ENCODE peak calls at places on chromosomes 4 and X, in ten cellular contexts. D is activated T-cell treated with anti-CD3 and anti-CD28 coated beads for 1 hour; J is psoas muscle; K is left colon; B is neural progenitor cell; R is activated CD8-positive, alpha-beta T cell treated with anti-CD3 and anti-CD28 coated beads for 36 hours; M is choroid plexus epithelial cell; U is fibroblast of mammary gland; P is right atrium auricular region; T is COR-L47. I is an unnamed sample.
A peak's percentile ranks its signal among the peaks of the same experiment; 100 is the strongest.

GRCh38 chr4:158450741-158451140 is 70.9 kb upstream of the RXFP1 start:
- DNase-seq in D (no peak), J (no peak), K (no peak), B (no peak), R (no peak), M (no peak), U (peak; percentile 67), P (no peak), T (no peak), I (no peak)

GRCh38 chr4:153222790-153223417 is 18.7 kb downstream of the TRIM2 start:
- DNase-seq in D (peak; percentile 8), J (peak; percentile 85), K (peak; percentile 62), B (peak; percentile 70), R (peak; percentile 41), M (peak; percentile 48), U (peak; percentile 31), P (no peak), T (no peak), I (peak; percentile 48)

GRCh38 chr4:1588306-1588705 is 95.8 kb downstream of the FAM53A start:
- DNase-seq in D (no peak), J (peak; percentile 17), K (no peak), B (no peak), R (no peak), M (no peak), U (no peak), P (no peak), T (no peak), I (no peak)

GRCh38 chrX:75547783-75548182 is 24.9 kb upstream of the ZDHHC15 start:
- DNase-seq in D (no peak), J (peak; percentile 52), K (peak; percentile 20), B (no peak), R (no peak), M (peak; percentile 1), U (no peak), P (peak; percentile 60), T (no peak), I (peak; percentile 58)

GRCh38 chr4:98284640-98285046 is 23.5 kb downstream of the RAP1GDS1 start:
- DNase-seq in D (no peak), J (no peak), K (no peak), B (peak; percentile 59), R (no peak), M (no peak), U (peak; percentile 32), P (no peak), T (no peak), I (no peak)

GRCh38 chrX:49282647-49283011 is 13.0 kb downstream of the PPP1R3F start:
- DNase-seq in D (no peak), J (no peak), K (no peak), B (peak; percentile 58), R (no peak), M (peak; percentile 43), U (peak; percentile 48), P (no peak), T (no peak), I (no peak)

GRCh38 chr4:120769227-120769626 is 153.3 kb downstream of the PRDM5 start:
- DNase-seq in D (no peak), J (no peak), K (no peak), B (peak; percentile 34), R (no peak), M (peak; percentile 97), U (peak; percentile 75), P (no peak), T (no peak), I (no peak)

GRCh38 chrX:8868906-8869305 is 67.7 kb upstream of the FAM9A start:
- DNase-seq in D (no peak), J (no peak), K (no peak), B (no peak), R (no peak), M (peak; percentile 56), U (peak; percentile 50), P (no peak), T (no peak), I (no peak)

GRCh38 chr4:41644288-41644914 is 104.1 kb downstream of the PHOX2B start:
- DNase-seq in D (no peak), J (peak; percentile 88), K (peak; percentile 82), B (peak; percentile 92), R (peak; percentile 42), M (peak; percentile 61), U (peak; percentile 8), P (peak; percentile 81), T (peak; percentile 55), I (peak; percentile 65)

GRCh38 chr4:25913851-25914669 is at the start of gene SMIM20:
- DNase-seq in D (peak; percentile 88), J (peak; percentile 97), K (peak; percentile 93), B (peak; percentile 95), R (peak; percentile 92), M (peak; percentile 93), U (peak; percentile 85), P (peak; percentile 91), T (peak; percentile 75), I (peak; percentile 95)

GRCh38 chrX:40700640-40701342 is 34.6 kb downstream of the MED14 start:
- DNase-seq in D (no peak), J (no peak), K (no peak), B (no peak), R (no peak), M (no peak), U (no peak), P (no peak), T (no peak), I (no peak)

GRCh38 chr4:85478576-85478975 is 3.6 kb downstream of the ARHGAP24 start:
- DNase-seq in D (no peak), J (no peak), K (no peak), B (no peak), R (no peak), M (peak; percentile 40), U (peak; percentile 80), P (no peak), T (no peak), I (no peak)

GRCh38 chr4:127240721-127241120 is 392.0 kb upstream of the INTU start:
- DNase-seq in D (no peak), J (no peak), K (no peak), B (no peak), R (no peak), M (no peak), U (peak; percentile 61), P (no peak), T (no peak), I (no peak)

GRCh38 chr4:26323807-26324206 is 3.0 kb downstream of the RBPJ start:
- DNase-seq in D (no peak), J (no peak), K (no peak), B (no peak), R (no peak), M (peak; percentile 68), U (peak; percentile 76), P (no peak), T (no peak), I (no peak)

GRCh38 chr4:40214661-40215418 is 18.0 kb downstream of the RHOH start:
- DNase-seq in D (no peak), J (no peak), K (no peak), B (no peak), R (peak; percentile 7), M (no peak), U (no peak), P (no peak), T (no peak), I (no peak)

GRCh38 chr4:48329976-48330375 is 11.4 kb upstream of the SLAIN2 start:
- DNase-seq in D (no peak), J (no peak), K (no peak), B (no peak), R (no peak), M (peak; percentile 91), U (peak; percentile 88), P (no peak), T (no peak), I (no peak)

GRCh38 chr4:34261799-34262314 is 1982.5 kb downstream of the ARAP2 start:
- DNase-seq in D (no peak), J (no peak), K (no peak), B (peak; percentile 18), R (no peak), M (no peak), U (no peak), P (no peak), T (no peak), I (no peak)

GRCh38 chr4:14254806-14255445 is 627.4 kb upstream of the BOD1L1 start:
- DNase-seq in D (no peak), J (no peak), K (no peak), B (no peak), R (no peak), M (no peak), U (no peak), P (no peak), T (no peak), I (no peak)

GRCh38 chr4:156553659-156554058 is 417.9 kb downstream of the PDGFC start:
- DNase-seq in D (no peak), J (no peak), K (no peak), B (no peak), R (no peak), M (no peak), U (no peak), P (no peak), T (no peak), I (no peak)

GRCh38 chrX:3263681-3264126 is 82.7 kb downstream of the MXRA5 start:
- DNase-seq in D (no peak), J (no peak), K (no peak), B (no peak), R (no peak), M (no peak), U (peak; percentile 62), P (no peak), T (no peak), I (no peak)

GRCh38 chr4:89024051-89024675 is 32.8 kb downstream of the FAM13A start:
- DNase-seq in D (peak; percentile 30), J (no peak), K (peak; percentile 57), B (peak; percentile 82), R (peak; percentile 63), M (peak; percentile 90), U (peak; percentile 87), P (no peak), T (peak; percentile 70), I (peak; percentile 61)

GRCh38 chr4:37068580-37068979 is 176.0 kb upstream of the NWD2 start:
- DNase-seq in D (no peak), J (no peak), K (peak; percentile 7), B (peak; percentile 59), R (peak; percentile 10), M (no peak), U (no peak), P (no peak), T (no peak), I (no peak)

GRCh38 chr4:98929341-98930267 is 671 bp upstream of the EIF4E start:
- DNase-seq in D (peak; percentile 3), J (peak; percentile 88), K (peak; percentile 71), B (no peak), R (peak; percentile 82), M (peak; percentile 92), U (peak; percentile 100), P (peak; percentile 90), T (peak; percentile 60), I (peak; percentile 61)

GRCh38 chrX:152632445-152633097 is 5.1 kb upstream of the GABRQ start:
- DNase-seq in D (peak; percentile 1), J (no peak), K (peak; percentile 57), B (peak; percentile 42), R (peak; percentile 55), M (peak; percentile 59), U (peak; percentile 48), P (no peak), T (peak; percentile 4), I (peak; percentile 51)

GRCh38 chr4:8340721-8341680 is 71.4 kb downstream of the HTRA3 start:
- DNase-seq in D (no peak), J (peak; percentile 92), K (peak; percentile 32), B (no peak), R (no peak), M (no peak), U (no peak), P (peak; percentile 87), T (no peak), I (peak; percentile 59)

GRCh38 chr4:152937535-152938236 is 1.6 kb downstream of the FHDC1 start:
- DNase-seq in D (no peak), J (peak; percentile 76), K (peak; percentile 61), B (peak; percentile 61), R (peak; percentile 21), M (peak; percentile 32), U (peak; percentile 40), P (no peak), T (peak; percentile 26), I (no peak)

GRCh38 chr4:6493668-6494304 is 21.4 kb upstream of the PPP2R2C start:
- DNase-seq in D (no peak), J (no peak), K (peak; percentile 27), B (peak; percentile 21), R (no peak), M (peak; percentile 49), U (no peak), P (no peak), T (peak; percentile 10), I (peak; percentile 45)

GRCh38 chrX:148929686-148930085 is 429.3 kb downstream of the AFF2 start:
- DNase-seq in D (no peak), J (no peak), K (no peak), B (no peak), R (no peak), M (peak; percentile 2), U (peak; percentile 39), P (no peak), T (no peak), I (no peak)